ENCODE peak calls at places on chromosomes 7 and 10, in eight cellular contexts. B is esophagus squamous epithelium; P is occipital lobe; A is stimulated activated CD8-positive, alpha-beta memory T cell treated with anti-CD3 and anti-CD28 coated beads, Interleukin-7, amount 100 ng/mL, for 1 hour; S is GM23248; J is T follicular helper cell; U is Right ventricle myocardium superior; N is HuH-7.5. Z is an unnamed sample.

GRCh38 chr10:129898701-129899563 is 65.1 kb downstream of the EBF3 start:
- DNase-seq in B (no peak), P (no peak), A (no peak), S (peak), J (no peak), U (no peak), N (no peak), Z (peak)

GRCh38 chr7:47153076-47153475 is 428.8 kb downstream of the TNS3 start:
- DNase-seq in B (no peak), P (no peak), A (no peak), S (peak), J (no peak), U (no peak), N (no peak), Z (no peak)

GRCh38 chr10:73922007-73922863 is 11.3 kb downstream of the PLAU start:
- DNase-seq in B (no peak), P (no peak), A (no peak), S (no peak), J (peak), U (no peak), N (no peak), Z (no peak)

GRCh38 chr7:56287429-56288138 is 171.4 kb upstream of the NUPR2 start:
- DNase-seq in B (no peak), P (peak), A (no peak), S (peak), J (no peak), U (no peak), N (no peak), Z (peak)

GRCh38 chr10:52348037-52348564 is 34.0 kb downstream of the DKK1 start:
- DNase-seq in B (no peak), P (no peak), A (no peak), S (no peak), J (no peak), U (no peak), N (no peak), Z (no peak)

GRCh38 chr10:86461963-86462804 is 59.4 kb downstream of the WAPL start:
- DNase-seq in B (no peak), P (no peak), A (no peak), S (no peak), J (no peak), U (no peak), N (no peak), Z (no peak)

GRCh38 chr10:1048349-1048731 is 579 bp downstream of the IDI1 start:
- DNase-seq in B (no peak), P (no peak), A (no peak), S (no peak), J (peak), U (peak), N (no peak), Z (no peak)

GRCh38 chr7:55275291-55276200 is 89.6 kb upstream of the LANCL2 start:
- DNase-seq in B (no peak), P (no peak), A (no peak), S (no peak), J (no peak), U (no peak), N (no peak), Z (no peak)

GRCh38 chr10:114404171-114405010 is at the start of gene AFAP1L2:
- DNase-seq in B (no peak), P (no peak), A (no peak), S (peak), J (no peak), U (peak), N (peak), Z (peak)

GRCh38 chr10:124302951-124303505 is 115.7 kb downstream of the OAT start:
- DNase-seq in B (no peak), P (no peak), A (no peak), S (no peak), J (no peak), U (peak), N (no peak), Z (no peak)

GRCh38 chr7:70132802-70133201 is 534.5 kb downstream of the AUTS2 start:
- DNase-seq in B (no peak), P (no peak), A (no peak), S (no peak), J (no peak), U (no peak), N (no peak), Z (no peak)

GRCh38 chr10:35375091-35375765 is 38.9 kb downstream of the CCNY start:
- DNase-seq in B (no peak), P (no peak), A (no peak), S (peak), J (no peak), U (no peak), N (no peak), Z (no peak)

GRCh38 chr10:101559596-101560292 is 28.3 kb downstream of the POLL start:
- DNase-seq in B (no peak), P (no peak), A (no peak), S (no peak), J (no peak), U (no peak), N (no peak), Z (peak)

GRCh38 chr7:41830271-41830670 is 127.4 kb upstream of the INHBA start:
- DNase-seq in B (no peak), P (no peak), A (no peak), S (no peak), J (no peak), U (no peak), N (no peak), Z (no peak)

GRCh38 chr10:125192005-125192404 is 31.6 kb upstream of the CTBP2 start:
- DNase-seq in B (no peak), P (no peak), A (no peak), S (no peak), J (no peak), U (no peak), N (no peak), Z (no peak)

GRCh38 chr7:4159761-4160554 is 522.1 kb upstream of the FOXK1 start:
- DNase-seq in B (no peak), P (no peak), A (no peak), S (no peak), J (no peak), U (no peak), N (no peak), Z (no peak)

GRCh38 chr7:148702876-148703670 is 4.4 kb downstream of the CUL1 start:
- DNase-seq in B (no peak), P (no peak), A (no peak), S (peak), J (no peak), U (no peak), N (no peak), Z (no peak)

GRCh38 chr7:30163231-30163894 is 28.6 kb downstream of the MTURN start:
- DNase-seq in B (no peak), P (no peak), A (no peak), S (no peak), J (no peak), U (peak), N (no peak), Z (peak)

GRCh38 chr7:121107923-121108498 is 119.5 kb downstream of the CPED1 start:
- DNase-seq in B (no peak), P (no peak), A (no peak), S (peak), J (no peak), U (no peak), N (peak), Z (peak)

GRCh38 chr10:79495791-79496190 is 16.5 kb upstream of the EIF5AL1 start:
- DNase-seq in B (no peak), P (no peak), A (no peak), S (no peak), J (no peak), U (no peak), N (no peak), Z (no peak)

GRCh38 chr7:105637755-105638154 is 56.5 kb upstream of the EFCAB10 start:
- DNase-seq in B (no peak), P (no peak), A (no peak), S (no peak), J (no peak), U (no peak), N (no peak), Z (no peak)

GRCh38 chr10:114544045-114544659 is 113.9 kb downstream of the ABLIM1 start:
- DNase-seq in B (peak), P (no peak), A (peak), S (no peak), J (peak), U (no peak), N (no peak), Z (no peak)

GRCh38 chr7:140027866-140028265 is 34.9 kb downstream of the PARP12 start:
- DNase-seq in B (no peak), P (no peak), A (no peak), S (no peak), J (no peak), U (no peak), N (no peak), Z (no peak)

GRCh38 chr7:155558961-155559360 is 12.6 kb upstream of the CNPY1 start:
- DNase-seq in B (no peak), P (no peak), A (no peak), S (no peak), J (no peak), U (peak), N (no peak), Z (no peak)

GRCh38 chr10:29395409-29395808 is 106.5 kb downstream of the LYZL1 start:
- DNase-seq in B (no peak), P (no peak), A (no peak), S (no peak), J (no peak), U (no peak), N (no peak), Z (no peak)

GRCh38 chr10:16686081-16686902 is 130.9 kb downstream of the RSU1 start:
- DNase-seq in B (no peak), P (no peak), A (no peak), S (no peak), J (no peak), U (no peak), N (no peak), Z (no peak)

GRCh38 chr7:23072916-23073315 is 32.7 kb upstream of the KLHL7 start:
- DNase-seq in B (no peak), P (no peak), A (no peak), S (no peak), J (no peak), U (no peak), N (no peak), Z (no peak)

Z was measured in retina.